ENCODE peak calls at places on chromosomes 4 and X, in five cellular contexts. H is activated CD8-positive, alpha-beta memory T cell treated with anti-CD3 and anti-CD28 coated beads for 1 hour; N is SW480; F is HT1080; W is left ventricle myocardium superior. U is an unnamed sample.

GRCh38 chr4:534101-534575 is 35.1 kb downstream of the PIGG start:
- DNase-seq in H (no peak), N (no peak), F (no peak), W (no peak), U (no peak)

GRCh38 chr4:106583567-106583966 is 215.0 kb upstream of the GIMD1 start:
- DNase-seq in H (no peak), N (no peak), F (peak; percentile 94), W (no peak), U (peak; percentile 93)

GRCh38 chr4:119284876-119285611 is 36.9 kb downstream of the FABP2 start:
- DNase-seq in H (no peak), N (no peak), F (peak; percentile 19), W (no peak), U (peak; percentile 59)

GRCh38 chr4:146522862-146523205 is 1.1 kb upstream of the SLC10A7 start:
- DNase-seq in H (no peak), N (peak; percentile 9), F (peak; percentile 21), W (no peak), U (peak; percentile 12)

GRCh38 chr4:152310223-152310622 is 225.7 kb downstream of the FBXW7 start:
- DNase-seq in H (no peak), N (peak; percentile 77), F (peak; percentile 94), W (no peak), U (peak; percentile 96)

GRCh38 chr4:87843936-87844335 is 11.2 kb downstream of the MEPE start:
- DNase-seq in H (no peak), N (peak; percentile 11), F (peak; percentile 95), W (no peak), U (peak; percentile 82)

GRCh38 chr4:38210396-38211114 is 250.4 kb downstream of the PTTG2 start:
- DNase-seq in H (no peak), N (no peak), F (no peak), W (no peak), U (no peak)

GRCh38 chrX:134603806-134604700 is 54.2 kb downstream of the PLAC1 start:
- DNase-seq in H (no peak), N (peak; percentile 90), F (peak; percentile 78), W (no peak), U (peak; percentile 59)

GRCh38 chrX:8879750-8880149 is 78.6 kb upstream of the FAM9A start:
- DNase-seq in H (no peak), N (peak; percentile 16), F (no peak), W (no peak), U (no peak)

GRCh38 chrX:42269186-42269585 is 345.8 kb upstream of the CASK start:
- DNase-seq in H (no peak), N (no peak), F (no peak), W (no peak), U (peak; percentile 37)

GRCh38 chrX:68681443-68681941 is 34.0 kb downstream of the STARD8 start:
- DNase-seq in H (no peak), N (peak; percentile 53), F (peak; percentile 81), W (no peak), U (peak; percentile 85)

GRCh38 chr4:102799816-102800215 is 27.5 kb downstream of the UBE2D3 start:
- DNase-seq in H (no peak), N (no peak), F (no peak), W (no peak), U (no peak)

GRCh38 chr4:128871948-128872347 is 62.4 kb downstream of the JADE1 start:
- DNase-seq in H (no peak), N (no peak), F (peak; percentile 40), W (no peak), U (no peak)

GRCh38 chr4:172707622-172708021 is 461.0 kb upstream of the GALNT7 start:
- DNase-seq in H (no peak), N (no peak), F (no peak), W (no peak), U (no peak)

GRCh38 chr4:180372671-180373070 is 1870.5 kb upstream of the TENM3 start:
- DNase-seq in H (no peak), N (no peak), F (no peak), W (no peak), U (no peak)

GRCh38 chr4:4801013-4801412 is 58.5 kb upstream of the MSX1 start:
- DNase-seq in H (no peak), N (no peak), F (peak; percentile 37), W (no peak), U (no peak)

GRCh38 chr4:98745372-98745771 is 87.0 kb upstream of the TSPAN5 start:
- DNase-seq in H (no peak), N (no peak), F (no peak), W (no peak), U (no peak)

GRCh38 chr4:70637239-70637920 is 8.8 kb downstream of the ENAM start:
- DNase-seq in H (no peak), N (no peak), F (no peak), W (no peak), U (peak; percentile 87)

GRCh38 chrX:155054255-155054654 is 16.7 kb downstream of the CMC4 start:
- DNase-seq in H (no peak), N (no peak), F (no peak), W (no peak), U (no peak)

GRCh38 chr4:128517096-128517738 is 229.6 kb upstream of the PGRMC2 start:
- DNase-seq in H (no peak), N (no peak), F (peak; percentile 42), W (no peak), U (no peak)

GRCh38 chrX:57380026-57380796 is 93.7 kb downstream of the FAAH2 start:
- DNase-seq in H (no peak), N (no peak), F (no peak), W (no peak), U (no peak)

GRCh38 chrX:129600981-129601424 is 53.8 kb downstream of the APLN start:
- DNase-seq in H (no peak), N (peak; percentile 36), F (no peak), W (no peak), U (no peak)

GRCh38 chr4:185269286-185269685 is 59.9 kb downstream of the SNX25 start:
- DNase-seq in H (no peak), N (peak; percentile 5), F (no peak), W (no peak), U (no peak)

GRCh38 chr4:27836505-27836904 is 975.9 kb downstream of the STIM2 start:
- DNase-seq in H (no peak), N (no peak), F (no peak), W (no peak), U (no peak)

GRCh38 chr4:133565379-133565778 is 416.3 kb downstream of the PCDH10 start:
- DNase-seq in H (no peak), N (no peak), F (peak; percentile 64), W (no peak), U (peak; percentile 60)

GRCh38 chr4:74440356-74440755 is 4.6 kb upstream of the AREG start:
- DNase-seq in H (no peak), N (no peak), F (no peak), W (no peak), U (no peak)

GRCh38 chrX:87409113-87409841 is 108.3 kb upstream of the KLHL4 start:
- DNase-seq in H (no peak), N (peak; percentile 2), F (peak; percentile 95), W (peak; percentile 45), U (peak; percentile 97)

GRCh38 chr4:118280501-118281218 is 72.1 kb downstream of the PRSS12 start:
- DNase-seq in H (no peak), N (peak; percentile 74), F (peak; percentile 77), W (no peak), U (peak; percentile 79)

GRCh38 chr4:153010137-153010536 is 74.0 kb downstream of the FHDC1 start:
- DNase-seq in H (no peak), N (no peak), F (no peak), W (no peak), U (no peak)

GRCh38 chr4:138190452-138190858 is 51.7 kb downstream of the SLC7A11 start:
- DNase-seq in H (no peak), N (no peak), F (no peak), W (no peak), U (no peak)

U was measured in renal cortical epithelial cell.